ENCODE peak calls at places on chromosome 11, in nine cellular contexts. L is stimulated activated CD8-positive, alpha-beta memory T cell treated with anti-CD3 and anti-CD28 coated beads, Interleukin-15, amount 100 ng/mL, for 4 hours; K is NAMALWA; D is C1 segment of cervical spinal cord; H is hepatic stellate cell; N is neuronal stem cell; S is brain microvascular endothelial cell; Q is activated naive CD8-positive, alpha-beta T cell treated with anti-CD3 and anti-CD28 coated beads, Interleukin-2, amount 50 U/mL, for 24 hours; M is activated CD4-positive, alpha-beta T cell treated with anti-CD3 and anti-CD28 coated beads for 48 hours. B is an unnamed sample.

GRCh38 chr11:17351171-17351509 is 460 bp upstream of the NCR3LG1 start:
- DNase-seq in L (no peak), K (no peak), D (no peak), H (no peak), N (no peak), S (no peak), Q (no peak), M (no peak), B (no peak)

GRCh38 chr11:55852141-55852540 is 13.6 kb downstream of the OR5D16 start:
- DNase-seq in L (no peak), K (no peak), D (no peak), H (no peak), N (no peak), S (no peak), Q (no peak), M (no peak), B (no peak)

GRCh38 chr11:1757861-1758610 is 5.7 kb downstream of the CTSD start:
- DNase-seq in L (peak; percentile 18), K (no peak), D (no peak), H (no peak), N (no peak), S (no peak), Q (peak; percentile 69), M (peak; percentile 61), B (peak; percentile 48)

GRCh38 chr11:65524010-65524746 is 705 bp upstream of the SCYL1 start:
- DNase-seq in L (no peak), K (no peak), D (peak; percentile 37), H (no peak), N (no peak), S (no peak), Q (no peak), M (no peak), B (peak; percentile 60)

GRCh38 chr11:33214187-33214586 is 43.0 kb upstream of the HIPK3 start:
- DNase-seq in L (no peak), K (no peak), D (no peak), H (peak; percentile 24), N (no peak), S (no peak), Q (no peak), M (no peak), B (no peak)

GRCh38 chr11:96333076-96333744 is 9.8 kb downstream of the MAML2 start:
- DNase-seq in L (no peak), K (no peak), D (no peak), H (no peak), N (no peak), S (no peak), Q (no peak), M (no peak), B (no peak)

GRCh38 chr11:398826-399225 is 4.8 kb downstream of the PKP3 start:
- DNase-seq in L (no peak), K (peak; percentile 53), D (no peak), H (peak; percentile 55), N (no peak), S (no peak), Q (no peak), M (peak; percentile 34), B (no peak)

GRCh38 chr11:127452533-127452932 is 452.0 kb upstream of the KIRREL3 start:
- DNase-seq in L (no peak), K (no peak), D (no peak), H (no peak), N (no peak), S (no peak), Q (no peak), M (no peak), B (no peak)

GRCh38 chr11:64546600-64546999 is 44.4 kb upstream of the SLC22A12 start:
- DNase-seq in L (no peak), K (no peak), D (no peak), H (no peak), N (no peak), S (no peak), Q (no peak), M (no peak), B (no peak)

GRCh38 chr11:8747173-8747572 is 64.6 kb downstream of the RPL27A start:
- DNase-seq in L (no peak), K (peak; percentile 19), D (no peak), H (no peak), N (no peak), S (no peak), Q (no peak), M (no peak), B (no peak)

GRCh38 chr11:117996058-117996457 is 9.9 kb downstream of the IL10RA start:
- DNase-seq in L (no peak), K (no peak), D (no peak), H (no peak), N (no peak), S (no peak), Q (no peak), M (no peak), B (no peak)

GRCh38 chr11:130519128-130519932 is 70.9 kb downstream of the ADAMTS15 start:
- DNase-seq in L (no peak), K (no peak), D (no peak), H (no peak), N (no peak), S (no peak), Q (no peak), M (no peak), B (no peak)

GRCh38 chr11:70456921-70457532 is 58.7 kb downstream of the CTTN start:
- DNase-seq in L (no peak), K (no peak), D (no peak), H (no peak), N (no peak), S (peak; percentile 43), Q (no peak), M (peak; percentile 21), B (no peak)

GRCh38 chr11:69010361-69010891 is 2.6 kb downstream of the MRGPRF start:
- DNase-seq in L (no peak), K (no peak), D (no peak), H (peak; percentile 52), N (no peak), S (no peak), Q (no peak), M (no peak), B (no peak)

GRCh38 chr11:11422291-11423128 is 69.5 kb upstream of the CSNK2A3 start:
- DNase-seq in L (no peak), K (no peak), D (no peak), H (no peak), N (no peak), S (no peak), Q (no peak), M (no peak), B (no peak)

GRCh38 chr11:60378359-60378758 is at the start of gene MS4A7:
- DNase-seq in L (no peak), K (peak; percentile 64), D (no peak), H (no peak), N (no peak), S (no peak), Q (no peak), M (no peak), B (peak; percentile 38)

GRCh38 chr11:116808262-116809175 is 14.6 kb downstream of the APOA4 start:
- DNase-seq in L (no peak), K (no peak), D (no peak), H (no peak), N (no peak), S (peak; percentile 56), Q (no peak), M (no peak), B (no peak)

GRCh38 chr11:9675691-9676090 is 11.8 kb downstream of the SWAP70 start:
- DNase-seq in L (no peak), K (no peak), D (no peak), H (no peak), N (no peak), S (no peak), Q (no peak), M (no peak), B (no peak)

B was measured in left colon.